ENCODE peak calls at places on chromosomes 7 and 10, in eight cellular contexts. One of them, this sample, is unnamed.

GRCh38 chr7:91519241-91520200 is 255.3 kb downstream of the FZD1 start:
- DNase-seq in CD8-positive, alpha-beta T cell: no peak
- DNase-seq in thoracic aorta: no peak
- DNase-seq in H7: no peak
- DNase-seq in lower lobe of right lung: no peak
- DNase-seq in right cardiac atrium: no peak
- DNase-seq in skeletal muscle cell: peak; percentile 79
- DNase-seq in GM23248: no peak
- DNase-seq in this sample: no peak

GRCh38 chr7:22726849-22727792 is at the start of gene IL6:
- DNase-seq in CD8-positive, alpha-beta T cell: no peak
- DNase-seq in thoracic aorta: no peak
- DNase-seq in H7: peak; percentile 48
- DNase-seq in lower lobe of right lung: peak; percentile 83
- DNase-seq in right cardiac atrium: peak; percentile 90
- DNase-seq in skeletal muscle cell: peak; percentile 91
- DNase-seq in GM23248: peak; percentile 97
- DNase-seq in this sample: peak; percentile 79

GRCh38 chr7:47293884-47294568 is 287.9 kb downstream of the TNS3 start:
- DNase-seq in CD8-positive, alpha-beta T cell: no peak
- DNase-seq in thoracic aorta: no peak
- DNase-seq in H7: no peak
- DNase-seq in lower lobe of right lung: no peak
- DNase-seq in right cardiac atrium: peak; percentile 40
- DNase-seq in skeletal muscle cell: peak; percentile 32
- DNase-seq in GM23248: peak; percentile 77
- DNase-seq in this sample: peak; percentile 30

GRCh38 chr7:98278408-98278807 is 3.1 kb upstream of the BRI3 start:
- DNase-seq in CD8-positive, alpha-beta T cell: no peak
- DNase-seq in thoracic aorta: no peak
- DNase-seq in H7: peak; percentile 46
- DNase-seq in lower lobe of right lung: no peak
- DNase-seq in right cardiac atrium: no peak
- DNase-seq in skeletal muscle cell: no peak
- DNase-seq in GM23248: peak; percentile 8
- DNase-seq in this sample: no peak

GRCh38 chr10:80498039-80498832 is 39.5 kb upstream of the SH2D4B start:
- DNase-seq in CD8-positive, alpha-beta T cell: no peak
- DNase-seq in thoracic aorta: no peak
- DNase-seq in H7: no peak
- DNase-seq in lower lobe of right lung: no peak
- DNase-seq in right cardiac atrium: no peak
- DNase-seq in skeletal muscle cell: no peak
- DNase-seq in GM23248: peak; percentile 7
- DNase-seq in this sample: no peak

GRCh38 chr7:16436306-16436705 is 15.0 kb upstream of the CRPPA start:
- DNase-seq in CD8-positive, alpha-beta T cell: no peak
- DNase-seq in thoracic aorta: no peak
- DNase-seq in H7: no peak
- DNase-seq in lower lobe of right lung: no peak
- DNase-seq in right cardiac atrium: no peak
- DNase-seq in skeletal muscle cell: no peak
- DNase-seq in GM23248: no peak
- DNase-seq in this sample: no peak

GRCh38 chr7:28020302-28020940 is 160.2 kb downstream of the JAZF1 start:
- DNase-seq in CD8-positive, alpha-beta T cell: no peak
- DNase-seq in thoracic aorta: no peak
- DNase-seq in H7: peak; percentile 75
- DNase-seq in lower lobe of right lung: no peak
- DNase-seq in right cardiac atrium: peak; percentile 55
- DNase-seq in skeletal muscle cell: peak; percentile 41
- DNase-seq in GM23248: peak; percentile 85
- DNase-seq in this sample: no peak

GRCh38 chr10:91137822-91138221 is 82.6 kb upstream of the PCGF5 start:
- DNase-seq in CD8-positive, alpha-beta T cell: no peak
- DNase-seq in thoracic aorta: no peak
- DNase-seq in H7: no peak
- DNase-seq in lower lobe of right lung: no peak
- DNase-seq in right cardiac atrium: no peak
- DNase-seq in skeletal muscle cell: no peak
- DNase-seq in GM23248: no peak
- DNase-seq in this sample: no peak

GRCh38 chr10:22816298-22816653 is 101.9 kb upstream of the PIP4K2A start:
- DNase-seq in CD8-positive, alpha-beta T cell: no peak
- DNase-seq in thoracic aorta: no peak
- DNase-seq in H7: no peak
- DNase-seq in lower lobe of right lung: no peak
- DNase-seq in right cardiac atrium: no peak
- DNase-seq in skeletal muscle cell: peak; percentile 85
- DNase-seq in GM23248: peak; percentile 91
- DNase-seq in this sample: peak; percentile 65

GRCh38 chr7:55199418-55199817 is 165.7 kb upstream of the LANCL2 start:
- DNase-seq in CD8-positive, alpha-beta T cell: no peak
- DNase-seq in thoracic aorta: no peak
- DNase-seq in H7: no peak
- DNase-seq in lower lobe of right lung: no peak
- DNase-seq in right cardiac atrium: no peak
- DNase-seq in skeletal muscle cell: no peak
- DNase-seq in GM23248: no peak
- DNase-seq in this sample: no peak

GRCh38 chr10:48794074-48794473 is 109.4 kb downstream of the WDFY4 start:
- DNase-seq in CD8-positive, alpha-beta T cell: no peak
- DNase-seq in thoracic aorta: no peak
- DNase-seq in H7: no peak
- DNase-seq in lower lobe of right lung: no peak
- DNase-seq in right cardiac atrium: no peak
- DNase-seq in skeletal muscle cell: no peak
- DNase-seq in GM23248: no peak
- DNase-seq in this sample: no peak

GRCh38 chr7:43385856-43386255 is 197.1 kb upstream of the STK17A start:
- DNase-seq in CD8-positive, alpha-beta T cell: no peak
- DNase-seq in thoracic aorta: no peak
- DNase-seq in H7: no peak
- DNase-seq in lower lobe of right lung: no peak
- DNase-seq in right cardiac atrium: no peak
- DNase-seq in skeletal muscle cell: peak; percentile 1
- DNase-seq in GM23248: peak; percentile 22
- DNase-seq in this sample: no peak

GRCh38 chr7:111138196-111138569 is 47.3 kb downstream of the LRRN3 start:
- DNase-seq in CD8-positive, alpha-beta T cell: peak; percentile 3
- DNase-seq in thoracic aorta: peak; percentile 20
- DNase-seq in H7: no peak
- DNase-seq in lower lobe of right lung: peak; percentile 40
- DNase-seq in right cardiac atrium: peak; percentile 69
- DNase-seq in skeletal muscle cell: no peak
- DNase-seq in GM23248: peak; percentile 68
- DNase-seq in this sample: no peak

GRCh38 chr7:130959743-130960207 is 225.8 kb upstream of the KLF14 start:
- DNase-seq in CD8-positive, alpha-beta T cell: no peak
- DNase-seq in thoracic aorta: no peak
- DNase-seq in H7: no peak
- DNase-seq in lower lobe of right lung: no peak
- DNase-seq in right cardiac atrium: no peak
- DNase-seq in skeletal muscle cell: no peak
- DNase-seq in GM23248: peak; percentile 91
- DNase-seq in this sample: no peak

GRCh38 chr10:3780766-3781457 is 4.1 kb downstream of the KLF6 start:
- DNase-seq in CD8-positive, alpha-beta T cell: no peak
- DNase-seq in thoracic aorta: no peak
- DNase-seq in H7: no peak
- DNase-seq in lower lobe of right lung: no peak
- DNase-seq in right cardiac atrium: no peak
- DNase-seq in skeletal muscle cell: no peak
- DNase-seq in GM23248: peak; percentile 54
- DNase-seq in this sample: no peak

GRCh38 chr10:84194424-84195043 is at the start of gene CDHR1:
- DNase-seq in CD8-positive, alpha-beta T cell: peak; percentile 12
- DNase-seq in thoracic aorta: no peak
- DNase-seq in H7: peak; percentile 94
- DNase-seq in lower lobe of right lung: no peak
- DNase-seq in right cardiac atrium: peak; percentile 44
- DNase-seq in skeletal muscle cell: no peak
- DNase-seq in GM23248: peak; percentile 50
- DNase-seq in this sample: no peak

GRCh38 chr7:103640031-103640779 is 194.2 kb upstream of the SLC26A5 start:
- DNase-seq in CD8-positive, alpha-beta T cell: no peak
- DNase-seq in thoracic aorta: no peak
- DNase-seq in H7: no peak
- DNase-seq in lower lobe of right lung: no peak
- DNase-seq in right cardiac atrium: no peak
- DNase-seq in skeletal muscle cell: no peak
- DNase-seq in GM23248: peak; percentile 70
- DNase-seq in this sample: peak; percentile 30

GRCh38 chr10:14736043-14736442 is 38.7 kb downstream of the FAM107B start:
- DNase-seq in CD8-positive, alpha-beta T cell: no peak
- DNase-seq in thoracic aorta: no peak
- DNase-seq in H7: no peak
- DNase-seq in lower lobe of right lung: no peak
- DNase-seq in right cardiac atrium: no peak
- DNase-seq in skeletal muscle cell: no peak
- DNase-seq in GM23248: no peak
- DNase-seq in this sample: no peak

GRCh38 chr10:125232841-125233240 is 72.5 kb upstream of the CTBP2 start:
- DNase-seq in CD8-positive, alpha-beta T cell: no peak
- DNase-seq in thoracic aorta: no peak
- DNase-seq in H7: no peak
- DNase-seq in lower lobe of right lung: no peak
- DNase-seq in right cardiac atrium: no peak
- DNase-seq in skeletal muscle cell: no peak
- DNase-seq in GM23248: peak; percentile 51
- DNase-seq in this sample: no peak

GRCh38 chr10:43981232-43981631 is 332.6 kb upstream of the ZNF32 start:
- DNase-seq in CD8-positive, alpha-beta T cell: no peak
- DNase-seq in thoracic aorta: no peak
- DNase-seq in H7: no peak
- DNase-seq in lower lobe of right lung: no peak
- DNase-seq in right cardiac atrium: no peak
- DNase-seq in skeletal muscle cell: no peak
- DNase-seq in GM23248: peak; percentile 59
- DNase-seq in this sample: no peak

GRCh38 chr10:34834274-34834673 is 19.2 kb upstream of the PARD3 start:
- DNase-seq in CD8-positive, alpha-beta T cell: no peak
- DNase-seq in thoracic aorta: no peak
- DNase-seq in H7: no peak
- DNase-seq in lower lobe of right lung: no peak
- DNase-seq in right cardiac atrium: no peak
- DNase-seq in skeletal muscle cell: no peak
- DNase-seq in GM23248: no peak
- DNase-seq in this sample: no peak

GRCh38 chr7:101564778-101565211 is 64.3 kb downstream of the MYL10 start:
- DNase-seq in CD8-positive, alpha-beta T cell: no peak
- DNase-seq in thoracic aorta: no peak
- DNase-seq in H7: peak; percentile 84
- DNase-seq in lower lobe of right lung: no peak
- DNase-seq in right cardiac atrium: no peak
- DNase-seq in skeletal muscle cell: no peak
- DNase-seq in GM23248: peak; percentile 31
- DNase-seq in this sample: no peak

GRCh38 chr7:151244871-151245346 is 3.6 kb downstream of the SMARCD3 start:
- DNase-seq in CD8-positive, alpha-beta T cell: no peak
- DNase-seq in thoracic aorta: no peak
- DNase-seq in H7: peak; percentile 85
- DNase-seq in lower lobe of right lung: peak; percentile 26
- DNase-seq in right cardiac atrium: no peak
- DNase-seq in skeletal muscle cell: no peak
- DNase-seq in GM23248: no peak
- DNase-seq in this sample: no peak

GRCh38 chr7:152459724-152460251 is 24.0 kb upstream of the KMT2C start:
- DNase-seq in CD8-positive, alpha-beta T cell: no peak
- DNase-seq in thoracic aorta: no peak
- DNase-seq in H7: no peak
- DNase-seq in lower lobe of right lung: peak; percentile 60
- DNase-seq in right cardiac atrium: no peak
- DNase-seq in skeletal muscle cell: peak; percentile 15
- DNase-seq in GM23248: peak; percentile 55
- DNase-seq in this sample: no peak
- H3K4me3 ChIP-seq in CD8-positive, alpha-beta T cell: no peak overlapping the region
- H3K4me3 ChIP-seq in thoracic aorta: no peak overlapping the region
- H3K4me3 ChIP-seq in H7: no peak overlapping the region
- H3K4me3 ChIP-seq in lower lobe of right lung: no peak overlapping the region
- H3K4me3 ChIP-seq in right cardiac atrium: no peak overlapping the region
- H3K4me3 ChIP-seq in skeletal muscle cell: no peak overlapping the region
- H3K4me3 ChIP-seq in GM23248: no peak overlapping the region
- H3K4me3 ChIP-seq in this sample: no peak overlapping the region

GRCh38 chr10:47166405-47166777 is 133.6 kb upstream of the GDF10 start:
- DNase-seq in CD8-positive, alpha-beta T cell: no peak
- DNase-seq in thoracic aorta: no peak
- DNase-seq in H7: no peak
- DNase-seq in lower lobe of right lung: no peak
- DNase-seq in right cardiac atrium: peak; percentile 45
- DNase-seq in skeletal muscle cell: no peak
- DNase-seq in GM23248: no peak
- DNase-seq in this sample: no peak
- H3K4me3 ChIP-seq in CD8-positive, alpha-beta T cell: peak overlapping the region; percentile 73
- H3K4me3 ChIP-seq in thoracic aorta: peak overlapping the region; percentile 56
- H3K4me3 ChIP-seq in H7: no peak overlapping the region
- H3K4me3 ChIP-seq in lower lobe of right lung: no peak overlapping the region
- H3K4me3 ChIP-seq in right cardiac atrium: no peak overlapping the region
- H3K4me3 ChIP-seq in skeletal muscle cell: no peak overlapping the region
- H3K4me3 ChIP-seq in GM23248: no peak overlapping the region
- H3K4me3 ChIP-seq in this sample: no peak overlapping the region

DNA sequence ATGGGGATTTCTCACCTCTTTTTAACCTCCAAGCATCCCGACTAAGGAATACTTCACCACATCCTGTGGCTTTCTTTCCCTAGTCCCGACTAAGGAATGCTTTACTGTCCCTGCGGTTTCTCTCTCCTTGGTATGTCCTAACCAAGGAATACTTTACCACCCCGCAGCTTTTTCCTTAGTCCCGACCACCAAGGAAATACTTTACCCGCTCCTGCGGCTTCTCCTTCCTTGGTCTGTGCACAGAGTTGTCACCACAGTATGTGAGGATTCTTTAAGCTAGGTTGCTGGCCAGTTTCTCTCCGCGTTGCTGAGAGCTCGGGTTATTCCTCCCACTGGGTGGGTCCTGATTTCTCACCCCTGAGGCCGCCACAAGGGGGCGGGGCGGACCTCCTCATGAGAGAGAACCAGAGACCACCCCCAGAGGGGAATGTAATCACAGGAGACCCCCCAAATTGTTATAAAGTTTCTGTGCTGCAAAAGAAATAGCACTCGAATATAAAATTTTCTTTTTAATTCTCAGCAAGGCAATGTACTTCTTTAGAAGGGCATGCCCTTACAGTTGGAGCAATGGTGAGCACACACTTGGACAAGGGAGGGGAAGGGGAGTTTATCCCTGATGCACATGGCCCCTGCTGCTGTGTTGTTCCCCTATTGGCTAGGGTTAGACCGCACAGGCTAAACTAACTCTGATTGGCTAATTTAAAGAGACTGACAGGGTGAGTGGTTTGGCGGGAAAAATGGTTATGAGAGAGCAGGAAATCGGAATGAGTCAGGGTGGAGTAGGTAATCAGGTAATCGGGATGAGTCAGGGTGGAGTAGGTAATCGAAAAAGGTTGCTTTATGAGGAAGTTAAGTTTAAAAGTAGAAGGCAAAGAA is 12.8 kb downstream of the SUGCT start:
- DNase-seq in CD8-positive, alpha-beta T cell: no peak
- DNase-seq in thoracic aorta: no peak
- DNase-seq in H7: no peak
- DNase-seq in lower lobe of right lung: no peak
- DNase-seq in right cardiac atrium: no peak
- DNase-seq in skeletal muscle cell: no peak
- DNase-seq in GM23248: no peak
- DNase-seq in this sample: no peak
- H3K4me3 ChIP-seq in CD8-positive, alpha-beta T cell: no peak overlapping the region
- H3K4me3 ChIP-seq in thoracic aorta: no peak overlapping the region
- H3K4me3 ChIP-seq in H7: no peak overlapping the region
- H3K4me3 ChIP-seq in lower lobe of right lung: no peak overlapping the region
- H3K4me3 ChIP-seq in right cardiac atrium: no peak overlapping the region
- H3K4me3 ChIP-seq in skeletal muscle cell: no peak overlapping the region
- H3K4me3 ChIP-seq in GM23248: no peak overlapping the region
- H3K4me3 ChIP-seq in this sample: no peak overlapping the region

GRCh38 chr10:50358925-50359687 is 107.8 kb upstream of the ASAH2 start:
- DNase-seq in CD8-positive, alpha-beta T cell: no peak
- DNase-seq in thoracic aorta: no peak
- DNase-seq in H7: no peak
- DNase-seq in lower lobe of right lung: no peak
- DNase-seq in right cardiac atrium: no peak
- DNase-seq in skeletal muscle cell: no peak
- DNase-seq in GM23248: no peak
- DNase-seq in this sample: no peak
- H3K4me3 ChIP-seq in CD8-positive, alpha-beta T cell: no peak overlapping the region
- H3K4me3 ChIP-seq in thoracic aorta: no peak overlapping the region
- H3K4me3 ChIP-seq in H7: no peak overlapping the region
- H3K4me3 ChIP-seq in lower lobe of right lung: no peak overlapping the region
- H3K4me3 ChIP-seq in right cardiac atrium: no peak overlapping the region
- H3K4me3 ChIP-seq in skeletal muscle cell: no peak overlapping the region
- H3K4me3 ChIP-seq in GM23248: no peak overlapping the region
- H3K4me3 ChIP-seq in this sample: no peak overlapping the region

This sample was measured in BJ.